ENCODE peak calls at places on chromosomes 13 and 19, in six cellular contexts. S is H9, C is IMR-90, X is neuronal stem cell, T is trophoblast cell, I is H1. K is an unnamed sample.

GRCh38 chr19:18603255-18603957 is 3.2 kb downstream of the CRLF1 start:
- DNase-seq in T (no peak), I (no peak), C (no peak), X (no peak), S (peak), K (peak)

GRCh38 chr19:54435551-54436016 is 13.4 kb upstream of the LENG8 start:
- DNase-seq in C (no peak), S (no peak), X (no peak), I (no peak), T (no peak), K (no peak)

GRCh38 chr19:15633122-15633521 is 7.6 kb upstream of the CYP4F3 start:
- DNase-seq in X (no peak), C (no peak), S (no peak), I (no peak), T (no peak), K (no peak)

GRCh38 chr19:50651174-50651573 is 1.9 kb downstream of the C19orf81 start:
- DNase-seq in I (no peak), X (no peak), T (no peak), S (no peak), C (no peak), K (no peak)

GRCh38 chr19:18361646-18362045 is 21.2 kb downstream of the PGPEP1 start:
- DNase-seq in C (peak), T (peak), S (no peak), I (no peak), X (no peak), K (no peak)

GRCh38 chr19:50912727-50913716 is 1.8 kb upstream of the KLK4 start:
- DNase-seq in S (no peak), T (no peak), C (no peak), I (no peak), X (no peak), K (no peak)

GRCh38 chr13:74289130-74289529 is 154.9 kb upstream of the KLF12 start:
- DNase-seq in C (no peak), I (no peak), T (no peak), S (no peak), X (no peak), K (no peak)

GRCh38 chr19:8629996-8630683 is at the start of gene NFILZ:
- DNase-seq in I (no peak), S (no peak), X (no peak), C (no peak), T (no peak), K (no peak)

GRCh38 chr19:16266586-16266942 is 58.1 kb upstream of the KLF2 start:
- DNase-seq in X (no peak), S (no peak), T (no peak), C (no peak), I (no peak), K (no peak)

DNA sequence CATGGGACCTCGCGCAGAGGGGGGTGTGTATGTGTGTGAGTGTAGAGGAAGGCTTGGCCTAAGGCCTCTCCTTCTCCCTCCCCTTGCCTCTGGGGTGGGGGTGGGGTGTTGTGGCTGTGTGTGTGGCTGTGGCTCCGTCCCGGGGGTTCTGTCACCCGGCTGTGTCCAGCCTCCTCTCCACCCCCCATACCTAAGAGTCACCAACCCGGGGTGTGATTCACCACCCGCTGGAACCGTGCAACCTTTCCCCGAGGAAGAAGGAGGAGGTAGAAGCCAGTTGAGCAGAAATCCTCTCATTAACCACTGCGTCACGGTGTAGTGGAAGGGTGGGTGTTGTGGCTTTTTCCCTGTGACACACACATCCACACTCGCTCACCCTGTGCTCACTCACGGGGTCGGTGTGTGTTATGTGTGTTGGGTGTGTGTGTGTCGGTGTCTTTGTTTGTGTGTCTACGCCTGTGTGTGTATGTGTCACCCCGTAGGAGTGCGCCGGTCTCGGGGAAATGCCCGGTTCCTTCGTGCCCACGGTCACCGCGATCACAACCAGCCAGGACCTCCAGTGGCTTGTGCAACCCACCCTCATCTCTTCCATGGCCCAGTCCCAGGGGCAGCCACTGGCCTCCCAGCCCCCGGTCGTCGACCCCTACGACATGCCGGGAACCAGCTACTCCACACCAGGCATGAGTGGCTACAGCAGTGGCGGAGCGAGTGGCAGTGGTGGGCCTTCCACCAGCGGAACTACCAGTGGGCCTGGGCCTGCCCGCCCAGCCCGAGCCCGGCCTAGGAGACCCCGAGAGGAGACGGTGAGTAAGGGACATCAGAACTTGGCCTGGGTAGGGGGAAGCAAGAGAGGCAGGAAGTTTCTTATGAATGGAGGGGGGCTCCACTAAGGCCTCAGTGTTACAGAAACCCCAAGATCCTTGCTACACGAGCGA is 2.6 kb downstream of the FOSB start:
- DNase-seq in S (no peak), T (peak), C (peak), X (no peak), I (no peak), K (peak)
- H2AFZ ChIP-seq in S (no peak), T (peak), C (peak), X (peak), I (no peak), K (peak)

DNA sequence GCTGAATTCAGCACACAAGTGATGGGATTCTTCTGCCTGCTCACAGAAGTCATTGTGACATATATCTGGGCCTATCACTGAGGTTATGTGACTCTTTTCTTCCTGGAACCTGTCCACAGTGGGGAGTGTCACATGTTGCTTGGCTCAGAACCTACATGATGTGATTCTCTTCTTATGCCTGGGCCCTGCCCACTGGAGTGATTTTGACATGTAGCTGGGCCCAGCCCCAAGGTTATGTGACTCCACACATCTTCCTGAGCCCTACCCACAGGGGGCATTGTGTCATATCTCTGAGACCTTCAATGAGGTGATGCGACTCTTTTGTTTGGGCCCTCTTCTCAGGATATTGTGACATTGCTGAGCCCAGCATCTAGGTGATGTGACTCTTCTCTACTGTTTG is 17.4 kb upstream of the ZNF429 start:
- DNase-seq in C (no peak), X (no peak), S (no peak), T (no peak), I (no peak), K (no peak)
- H3K18ac ChIP-seq in C (no peak), X (no peak), S (no peak), T (no peak), I (no peak), K (no peak)

DNA sequence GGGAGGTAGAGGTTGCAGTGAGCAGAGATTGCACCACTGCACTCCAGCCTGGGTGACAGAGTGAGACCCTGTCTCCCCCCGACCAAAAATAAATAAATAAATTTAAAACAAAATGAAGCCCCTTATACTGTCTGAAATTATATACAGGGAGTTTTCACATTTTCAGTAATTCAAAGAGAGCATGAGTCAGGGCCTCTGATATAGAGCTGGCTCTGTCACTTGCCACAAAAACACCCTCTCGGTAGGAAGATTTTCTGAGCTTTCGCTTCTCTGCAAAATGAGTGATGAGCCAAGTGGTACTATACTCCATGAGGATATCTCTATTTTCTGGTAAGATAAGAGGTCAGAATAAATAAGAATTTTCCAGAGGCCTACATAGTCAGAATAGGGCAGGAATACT is 462.9 kb downstream of the COG6 start:
- DNase-seq in X (no peak), T (no peak), C (no peak), I (no peak), S (no peak), K (no peak)
- H2AFZ ChIP-seq in X (no peak), T (no peak), C (no peak), I (no peak), S (no peak), K (no peak)

DNA sequence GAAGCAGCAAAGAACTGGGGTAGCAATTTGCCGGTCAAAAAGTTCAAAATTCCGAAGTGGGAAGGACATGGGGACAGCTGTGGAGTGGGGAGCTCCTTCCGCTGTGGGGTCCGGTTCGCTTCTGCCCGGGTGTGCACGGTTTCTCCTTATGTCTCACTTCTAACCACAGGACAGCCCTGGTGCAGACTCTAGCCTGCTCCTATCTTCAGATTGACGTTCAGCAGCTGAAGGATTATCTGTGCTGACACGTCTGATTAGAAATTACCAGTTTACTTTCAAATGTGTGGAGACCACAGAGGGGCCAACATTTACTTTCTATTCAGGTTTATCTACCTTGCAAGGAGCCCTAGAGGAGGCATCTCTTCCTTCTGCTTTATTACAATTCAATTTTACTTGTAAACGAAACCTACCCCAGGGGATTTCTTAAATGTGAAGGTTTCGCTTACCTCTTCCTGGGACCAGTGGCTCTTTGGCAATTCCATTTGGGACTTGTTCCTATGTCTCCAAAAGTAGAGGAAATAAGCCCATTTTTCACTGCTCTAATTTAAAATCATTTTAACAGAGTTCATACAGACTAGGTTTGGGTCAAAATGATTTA is 27.3 kb downstream of the LHFPL6 start:
- DNase-seq in C (no peak), X (no peak), T (no peak), I (no peak), S (no peak), K (no peak)
- H3K18ac ChIP-seq in C (no peak), X (no peak), T (no peak), I (no peak), S (no peak), K (no peak)

DNA sequence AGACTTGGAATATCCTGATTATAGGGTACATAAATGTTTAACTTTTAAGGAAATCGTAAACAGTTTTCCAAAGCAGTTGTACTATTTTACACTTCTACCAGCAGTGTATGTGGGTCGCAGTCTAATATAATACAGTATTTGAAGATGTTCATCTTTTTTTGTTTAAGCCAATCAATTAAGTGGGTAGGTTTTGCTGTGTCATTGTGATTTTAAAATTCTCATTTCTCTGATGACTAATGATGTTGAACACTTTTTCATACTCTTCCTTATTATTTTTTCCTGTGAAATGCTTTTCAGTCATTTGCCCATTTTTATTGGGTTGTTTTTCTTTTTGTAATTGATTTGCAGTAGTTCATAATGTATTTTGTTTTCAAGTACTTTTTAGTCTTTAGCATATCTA is 2689.7 kb downstream of the PCDH9 start:
- DNase-seq in T (no peak), I (no peak), X (no peak), S (no peak), C (peak), K (no peak)
- H2AFZ ChIP-seq in T (no peak), I (no peak), X (no peak), S (no peak), C (no peak), K (no peak)

GRCh38 chr19:40420451-40420765 is 5.4 kb downstream of the SERTAD1 start:
- DNase-seq in S (no peak), T (no peak), C (no peak), X (no peak), I (no peak), K (no peak)
- H3K18ac ChIP-seq in S (no peak), T (no peak), C (no peak), X (no peak), I (no peak), K (peak)

GRCh38 chr19:35508129-35508528 is 5.3 kb downstream of the DMKN start:
- DNase-seq in S (no peak), X (no peak), I (no peak), T (no peak), C (no peak), K (no peak)

GRCh38 chr19:35510626-35510964 is 2.9 kb downstream of the DMKN start:
- DNase-seq in S (no peak), C (no peak), X (no peak), I (no peak), T (no peak), K (no peak)

GRCh38 chr19:35511337-35511736 is 2.1 kb downstream of the DMKN start:
- DNase-seq in X (no peak), S (no peak), I (no peak), T (no peak), C (no peak), K (no peak)

GRCh38 chr19:35509018-35509652 is 4.3 kb downstream of the DMKN start:
- DNase-seq in X (no peak), I (no peak), T (peak), S (peak), C (no peak), K (no peak)

DNA sequence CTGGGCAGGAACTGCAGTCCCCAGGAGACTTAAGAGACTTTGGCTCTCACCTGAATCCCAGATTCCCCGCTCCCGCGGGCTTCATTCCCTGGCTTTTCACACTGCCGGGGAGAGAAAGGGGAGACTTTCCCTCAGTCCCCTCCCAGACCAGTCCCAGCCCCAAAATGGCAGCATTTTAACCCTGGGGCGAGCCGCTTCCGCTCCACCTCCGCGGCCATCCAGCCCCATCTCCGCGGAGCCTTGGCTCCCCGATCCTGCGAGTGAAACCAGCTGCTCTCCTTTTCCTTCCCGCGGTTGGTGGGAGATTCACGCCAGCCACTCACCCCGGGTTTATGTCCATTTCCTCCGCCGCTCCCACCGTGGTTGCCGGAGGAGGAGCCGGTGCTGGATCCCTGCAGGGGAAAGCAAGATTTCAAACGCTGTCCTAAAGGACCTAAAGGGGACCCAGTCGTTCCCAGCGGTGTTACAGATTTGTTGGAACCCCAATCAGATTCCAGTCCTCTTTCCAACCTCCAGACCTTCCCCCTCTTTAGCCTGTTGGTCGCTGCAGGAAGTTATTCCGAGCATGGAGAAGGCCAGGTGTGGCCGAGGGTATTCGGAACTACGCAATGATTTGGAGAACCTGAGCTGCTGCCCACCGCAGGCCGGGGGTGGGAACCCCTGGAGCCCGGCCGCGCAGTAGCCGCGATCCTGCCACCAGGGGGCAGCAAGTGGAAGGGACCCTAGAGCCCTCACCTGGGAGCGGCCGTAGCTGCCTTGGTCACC is 3.4 kb downstream of the DMKN start:
- DNase-seq in X (peak), T (peak), C (peak), I (peak), S (peak), K (peak)
- H2AFZ ChIP-seq in X (peak), T (peak), C (peak), I (peak), S (no peak), K (no peak)

GRCh38 chr13:44401577-44401976 is 28.0 kb downstream of the SERP2 start:
- DNase-seq in T (no peak), I (no peak), C (no peak), X (no peak), S (no peak), K (no peak)

GRCh38 chr13:44402902-44403719 is 29.5 kb downstream of the SERP2 start:
- DNase-seq in C (no peak), I (no peak), S (no peak), X (no peak), T (peak), K (no peak)

GRCh38 chr13:44406617-44407016 is 33.0 kb downstream of the SERP2 start:
- DNase-seq in C (no peak), S (no peak), T (no peak), I (no peak), X (no peak), K (no peak)

GRCh38 chr13:44404261-44405139 is 30.9 kb downstream of the SERP2 start:
- DNase-seq in C (no peak), S (peak), X (no peak), I (no peak), T (no peak), K (no peak)

GRCh38 chr13:44403720-44404063 is 30.1 kb downstream of the SERP2 start:
- DNase-seq in T (peak), X (no peak), C (no peak), S (no peak), I (no peak), K (no peak)
- H3K18ac ChIP-seq in T (peak), X (peak), C (no peak), S (no peak), I (peak), K (peak)

K was measured in mesenchymal stem cell.